ENCODE peak calls at places on chromosome 22, in eight cellular contexts. One of them, this sample, is unnamed.

GRCh38 chr22:19933328-19934241 is 8.0 kb upstream of the COMT start:
- DNase-seq in right lobe of liver: no peak
- DNase-seq in colonic mucosa: no peak
- DNase-seq in heart right ventricle: no peak
- DNase-seq in mucosa of descending colon: no peak
- DNase-seq in IMR-90: no peak
- DNase-seq in uterus: no peak
- DNase-seq in RWPE2: no peak
- DNase-seq in this sample: no peak

GRCh38 chr22:40196628-40197027 is 18.9 kb downstream of the TNRC6B start:
- DNase-seq in right lobe of liver: no peak
- DNase-seq in colonic mucosa: no peak
- DNase-seq in heart right ventricle: no peak
- DNase-seq in mucosa of descending colon: no peak
- DNase-seq in IMR-90: peak; percentile 97
- DNase-seq in uterus: peak; percentile 80
- DNase-seq in RWPE2: no peak
- DNase-seq in this sample: peak; percentile 65

GRCh38 chr22:48758021-48758561 is 1069.6 kb downstream of the BRD1 start:
- DNase-seq in right lobe of liver: peak; percentile 28
- DNase-seq in colonic mucosa: no peak
- DNase-seq in heart right ventricle: no peak
- DNase-seq in mucosa of descending colon: peak; percentile 9
- DNase-seq in IMR-90: no peak
- DNase-seq in uterus: no peak
- DNase-seq in RWPE2: no peak
- DNase-seq in this sample: no peak

GRCh38 chr22:21778705-21779363 is 43.2 kb upstream of the YPEL1 start:
- DNase-seq in right lobe of liver: peak; percentile 30
- DNase-seq in colonic mucosa: no peak
- DNase-seq in heart right ventricle: no peak
- DNase-seq in mucosa of descending colon: no peak
- DNase-seq in IMR-90: peak; percentile 90
- DNase-seq in uterus: peak; percentile 3
- DNase-seq in RWPE2: no peak
- DNase-seq in this sample: no peak

GRCh38 chr22:17119481-17120202 is 1.5 kb downstream of the TMEM121B start:
- DNase-seq in right lobe of liver: no peak
- DNase-seq in colonic mucosa: peak; percentile 45
- DNase-seq in heart right ventricle: no peak
- DNase-seq in mucosa of descending colon: peak; percentile 73
- DNase-seq in IMR-90: no peak
- DNase-seq in uterus: no peak
- DNase-seq in RWPE2: no peak
- DNase-seq in this sample: peak; percentile 23

GRCh38 chr22:20430641-20431519 is 6.7 kb downstream of the SCARF2 start:
- DNase-seq in right lobe of liver: no peak
- DNase-seq in colonic mucosa: peak; percentile 40
- DNase-seq in heart right ventricle: no peak
- DNase-seq in mucosa of descending colon: peak; percentile 68
- DNase-seq in IMR-90: no peak
- DNase-seq in uterus: no peak
- DNase-seq in RWPE2: peak; percentile 56
- DNase-seq in this sample: peak; percentile 87

GRCh38 chr22:49523374-49524008 is 304.2 kb downstream of the BRD1 start:
- DNase-seq in right lobe of liver: no peak
- DNase-seq in colonic mucosa: no peak
- DNase-seq in heart right ventricle: no peak
- DNase-seq in mucosa of descending colon: no peak
- DNase-seq in IMR-90: no peak
- DNase-seq in uterus: no peak
- DNase-seq in RWPE2: no peak
- DNase-seq in this sample: no peak

GRCh38 chr22:32587449-32587848 is 112.8 kb downstream of the FBXO7 start:
- DNase-seq in right lobe of liver: no peak
- DNase-seq in colonic mucosa: no peak
- DNase-seq in heart right ventricle: no peak
- DNase-seq in mucosa of descending colon: no peak
- DNase-seq in IMR-90: no peak
- DNase-seq in uterus: peak; percentile 93
- DNase-seq in RWPE2: no peak
- DNase-seq in this sample: no peak

GRCh38 chr22:21951931-21952465 is 650 bp downstream of the PPM1F start:
- DNase-seq in right lobe of liver: no peak
- DNase-seq in colonic mucosa: peak; percentile 34
- DNase-seq in heart right ventricle: no peak
- DNase-seq in mucosa of descending colon: peak; percentile 63
- DNase-seq in IMR-90: peak; percentile 53
- DNase-seq in uterus: no peak
- DNase-seq in RWPE2: no peak
- DNase-seq in this sample: no peak

GRCh38 chr22:20246368-20247009 is 21.6 kb downstream of the RTN4R start:
- DNase-seq in right lobe of liver: peak; percentile 73
- DNase-seq in colonic mucosa: no peak
- DNase-seq in heart right ventricle: no peak
- DNase-seq in mucosa of descending colon: no peak
- DNase-seq in IMR-90: no peak
- DNase-seq in uterus: no peak
- DNase-seq in RWPE2: no peak
- DNase-seq in this sample: no peak

GRCh38 chr22:26168934-26169311 is 339 bp upstream of the SEZ6L start:
- DNase-seq in right lobe of liver: no peak
- DNase-seq in colonic mucosa: no peak
- DNase-seq in heart right ventricle: no peak
- DNase-seq in mucosa of descending colon: no peak
- DNase-seq in IMR-90: no peak
- DNase-seq in uterus: no peak
- DNase-seq in RWPE2: no peak
- DNase-seq in this sample: no peak

GRCh38 chr22:36333632-36334031 is 54.1 kb downstream of the MYH9 start:
- DNase-seq in right lobe of liver: no peak
- DNase-seq in colonic mucosa: no peak
- DNase-seq in heart right ventricle: no peak
- DNase-seq in mucosa of descending colon: no peak
- DNase-seq in IMR-90: no peak
- DNase-seq in uterus: no peak
- DNase-seq in RWPE2: no peak
- DNase-seq in this sample: no peak

GRCh38 chr22:24875862-24876506 is 70.0 kb downstream of the SGSM1 start:
- DNase-seq in right lobe of liver: no peak
- DNase-seq in colonic mucosa: no peak
- DNase-seq in heart right ventricle: no peak
- DNase-seq in mucosa of descending colon: no peak
- DNase-seq in IMR-90: no peak
- DNase-seq in uterus: no peak
- DNase-seq in RWPE2: no peak
- DNase-seq in this sample: peak; percentile 47

GRCh38 chr22:39575552-39575825 is 4.9 kb downstream of the CACNA1I start:
- DNase-seq in right lobe of liver: no peak
- DNase-seq in colonic mucosa: no peak
- DNase-seq in heart right ventricle: no peak
- DNase-seq in mucosa of descending colon: no peak
- DNase-seq in IMR-90: no peak
- DNase-seq in uterus: no peak
- DNase-seq in RWPE2: no peak
- DNase-seq in this sample: no peak

DNA sequence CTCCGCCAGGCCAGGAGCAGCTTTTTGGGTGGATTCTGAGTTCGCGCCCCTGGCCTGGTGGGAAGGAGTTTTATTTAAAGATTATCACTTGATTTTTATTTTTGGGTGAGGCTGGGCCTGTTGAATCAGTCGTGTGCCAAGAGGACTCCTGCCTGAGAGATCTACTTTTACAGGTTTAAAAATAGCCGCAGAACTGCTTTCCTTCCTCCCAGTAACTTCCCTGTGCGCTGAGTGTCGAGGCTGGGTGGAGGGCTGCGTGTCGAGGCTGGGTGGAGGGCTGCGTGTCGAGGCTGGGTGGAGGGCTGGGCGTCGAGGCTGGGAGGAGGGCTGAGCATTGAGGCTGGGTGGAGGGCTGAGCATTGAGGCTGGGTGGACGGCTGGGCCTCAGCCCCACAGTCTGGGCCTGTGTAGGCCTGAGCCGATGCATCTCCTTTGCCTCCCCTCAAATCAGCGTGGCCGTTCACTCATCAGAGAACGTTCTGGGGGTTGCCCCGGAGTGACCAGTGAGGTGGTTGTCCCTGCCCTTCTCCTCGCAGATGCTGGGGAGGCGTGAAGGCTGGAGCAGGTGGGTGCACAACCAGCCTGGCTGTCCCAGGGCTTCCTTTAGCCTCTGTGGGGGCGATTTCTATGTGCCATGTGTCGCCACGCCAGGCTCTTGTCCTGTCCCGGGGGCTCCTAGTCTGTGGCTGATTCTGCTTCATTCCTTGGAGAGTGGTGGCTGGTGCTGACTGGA is 30.1 kb downstream of the GRAMD4 start:
- DNase-seq in right lobe of liver: no peak
- DNase-seq in colonic mucosa: no peak
- DNase-seq in heart right ventricle: no peak
- DNase-seq in mucosa of descending colon: no peak
- DNase-seq in IMR-90: no peak
- DNase-seq in uterus: no peak
- DNase-seq in RWPE2: no peak
- DNase-seq in this sample: no peak
- H3K4me1 ChIP-seq in right lobe of liver: peaks cover 63% of the 10 kb centered on the region
- H3K4me1 ChIP-seq in colonic mucosa: peaks cover 24% of the 10 kb centered on the region
- H3K4me1 ChIP-seq in heart right ventricle: peaks cover 80% of the 10 kb centered on the region
- H3K4me1 ChIP-seq in mucosa of descending colon: peaks cover 44% of the 10 kb centered on the region
- H3K4me1 ChIP-seq in IMR-90: peaks cover 25% of the 10 kb centered on the region
- H3K4me1 ChIP-seq in uterus: peaks cover 17% of the 10 kb centered on the region
- H3K4me1 ChIP-seq in RWPE2: peaks cover 7% of the 10 kb centered on the region
- H3K4me1 ChIP-seq in this sample: no peaks in the 10 kb centered on the region

DNA sequence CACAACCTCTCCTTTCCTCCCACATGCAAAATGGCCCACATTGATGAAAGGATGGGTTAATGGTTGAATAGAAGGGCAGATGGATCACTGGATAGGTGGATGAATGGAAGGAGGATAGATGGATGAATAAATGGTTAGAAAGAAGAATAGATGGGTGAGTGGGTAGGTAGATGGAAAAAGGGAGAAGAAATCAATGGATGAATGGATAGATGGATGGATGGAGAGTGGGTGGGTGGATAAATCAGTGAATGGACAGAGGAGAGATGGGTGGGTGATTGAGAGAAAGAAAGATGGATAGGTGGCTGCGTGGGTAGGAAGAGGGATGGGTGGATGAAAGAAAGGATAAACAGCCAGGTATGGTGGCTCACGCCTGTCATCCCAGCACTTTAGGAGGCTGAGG is 1.2 kb downstream of the SEC14L3 start:
- DNase-seq in right lobe of liver: no peak
- DNase-seq in colonic mucosa: no peak
- DNase-seq in heart right ventricle: no peak
- DNase-seq in mucosa of descending colon: no peak
- DNase-seq in IMR-90: no peak
- DNase-seq in uterus: no peak
- DNase-seq in RWPE2: no peak
- DNase-seq in this sample: no peak
- TF ChIP-seq CTCF in right lobe of liver: no peak
- TF ChIP-seq CTCF in colonic mucosa: no peak
- TF ChIP-seq CTCF in heart right ventricle: no peak
- TF ChIP-seq CTCF in mucosa of descending colon: no peak
- TF ChIP-seq CTCF in IMR-90: no peak
- TF ChIP-seq CTCF in uterus: no peak
- TF ChIP-seq CTCF in RWPE2: no peak
- TF ChIP-seq CTCF in this sample: no peak

GRCh38 chr22:46082633-46083032 is 67.7 kb upstream of the PPARA start:
- DNase-seq in right lobe of liver: no peak
- DNase-seq in colonic mucosa: no peak
- DNase-seq in heart right ventricle: no peak
- DNase-seq in mucosa of descending colon: no peak
- DNase-seq in IMR-90: no peak
- DNase-seq in uterus: no peak
- DNase-seq in RWPE2: no peak
- DNase-seq in this sample: no peak
- H3K4me3 ChIP-seq in right lobe of liver: no peak overlapping the region
- H3K4me3 ChIP-seq in colonic mucosa: no peak overlapping the region
- H3K4me3 ChIP-seq in heart right ventricle: no peak overlapping the region
- H3K4me3 ChIP-seq in mucosa of descending colon: no peak overlapping the region
- H3K4me3 ChIP-seq in IMR-90: no peak overlapping the region
- H3K4me3 ChIP-seq in uterus: peak overlapping the region; percentile 88
- H3K4me3 ChIP-seq in RWPE2: peak overlapping the region; percentile 64
- H3K4me3 ChIP-seq in this sample: peak overlapping the region; percentile 85

GRCh38 chr22:37635157-37635556 is 4.3 kb upstream of the SH3BP1 start:
- DNase-seq in right lobe of liver: no peak
- DNase-seq in colonic mucosa: no peak
- DNase-seq in heart right ventricle: no peak
- DNase-seq in mucosa of descending colon: no peak
- DNase-seq in IMR-90: no peak
- DNase-seq in uterus: no peak
- DNase-seq in RWPE2: no peak
- DNase-seq in this sample: no peak

GRCh38 chr22:37634505-37635002 is 4.9 kb upstream of the SH3BP1 start:
- DNase-seq in right lobe of liver: no peak
- DNase-seq in colonic mucosa: no peak
- DNase-seq in heart right ventricle: no peak
- DNase-seq in mucosa of descending colon: no peak
- DNase-seq in IMR-90: no peak
- DNase-seq in uterus: no peak
- DNase-seq in RWPE2: no peak
- DNase-seq in this sample: no peak

GRCh38 chr22:37632174-37633081 is 7.0 kb upstream of the SH3BP1 start:
- DNase-seq in right lobe of liver: peak; percentile 46
- DNase-seq in colonic mucosa: no peak
- DNase-seq in heart right ventricle: no peak
- DNase-seq in mucosa of descending colon: no peak
- DNase-seq in IMR-90: no peak
- DNase-seq in uterus: no peak
- DNase-seq in RWPE2: peak; percentile 54
- DNase-seq in this sample: no peak

GRCh38 chr22:37633082-37633692 is 6.3 kb upstream of the SH3BP1 start:
- DNase-seq in right lobe of liver: no peak
- DNase-seq in colonic mucosa: no peak
- DNase-seq in heart right ventricle: no peak
- DNase-seq in mucosa of descending colon: peak; percentile 48
- DNase-seq in IMR-90: no peak
- DNase-seq in uterus: no peak
- DNase-seq in RWPE2: no peak
- DNase-seq in this sample: no peak

DNA sequence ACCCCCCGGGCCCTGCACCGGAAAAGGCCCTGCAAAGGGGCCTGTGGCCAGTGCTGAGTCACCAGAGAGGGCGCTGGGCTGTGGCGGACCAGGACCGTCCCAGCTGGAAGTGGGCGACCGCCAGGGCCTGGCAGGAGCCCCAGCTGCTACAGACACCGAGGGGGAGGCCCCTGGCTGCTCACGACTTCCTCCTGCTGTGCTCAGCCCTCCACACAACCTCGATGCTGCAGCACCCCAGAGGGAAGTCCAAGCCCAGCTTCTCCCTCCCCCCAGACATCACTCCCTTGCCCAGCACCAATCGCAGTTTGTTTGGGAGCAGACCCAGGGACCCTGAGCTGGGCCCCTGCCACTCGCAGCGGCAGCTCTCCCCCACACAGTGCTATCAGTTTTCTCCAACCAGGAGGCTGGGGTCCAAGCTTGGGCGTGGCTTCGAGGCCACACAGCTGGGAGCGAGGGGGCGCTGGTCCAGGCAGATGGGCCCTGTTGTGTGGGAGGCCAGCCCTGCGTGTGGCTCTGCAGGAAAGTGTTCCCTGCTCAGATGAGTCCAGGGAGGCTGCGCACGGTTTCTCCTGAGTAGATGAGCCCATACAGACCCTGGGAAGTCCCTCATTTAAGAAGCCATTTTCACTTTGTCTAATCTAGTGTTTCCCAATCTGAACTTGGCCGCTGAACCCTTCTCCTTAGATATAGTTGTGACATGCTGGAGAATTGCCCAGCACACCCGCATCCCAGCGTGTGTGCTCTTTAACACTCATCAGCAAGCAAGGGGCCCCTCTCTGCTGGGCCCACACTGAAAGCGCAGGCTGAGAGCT is 5.6 kb upstream of the SH3BP1 start:
- DNase-seq in right lobe of liver: peak; percentile 75
- DNase-seq in colonic mucosa: peak; percentile 74
- DNase-seq in heart right ventricle: peak; percentile 88
- DNase-seq in mucosa of descending colon: peak; percentile 84
- DNase-seq in IMR-90: peak; percentile 92
- DNase-seq in uterus: peak; percentile 90
- DNase-seq in RWPE2: no peak
- DNase-seq in this sample: peak; percentile 86
- H3K4me1 ChIP-seq in right lobe of liver: peaks cover 23% of the 10 kb centered on the region
- H3K4me1 ChIP-seq in colonic mucosa: peaks cover 33% of the 10 kb centered on the region
- H3K4me1 ChIP-seq in heart right ventricle: peaks cover 28% of the 10 kb centered on the region
- H3K4me1 ChIP-seq in mucosa of descending colon: peaks cover 58% of the 10 kb centered on the region
- H3K4me1 ChIP-seq in IMR-90: peaks cover 37% of the 10 kb centered on the region
- H3K4me1 ChIP-seq in uterus: peaks cover 14% of the 10 kb centered on the region
- H3K4me1 ChIP-seq in RWPE2: peaks cover under 1% of the 10 kb centered on the region
- H3K4me1 ChIP-seq in this sample: peaks cover 23% of the 10 kb centered on the region